ENCODE peak calls at places on chromosomes 3 and 15, in seven cellular contexts. G is left lung, A is mesothelial cell of epicardium, Q is body of pancreas, D is AG20443, K is posterior vena cava, H is HL-60. O is an unnamed sample.

GRCh38 chr3:17846466-17846865 is 104.0 kb upstream of the TBC1D5 start:
- DNase-seq in A (no peak), Q (no peak), K (no peak), H (no peak), G (no peak), D (peak; percentile 74), O (no peak)

GRCh38 chr3:115658337-115659181 is 35.2 kb downstream of the GAP43 start:
- DNase-seq in K (peak; percentile 93), Q (peak; percentile 72), G (peak; percentile 91), D (peak; percentile 95), H (peak; percentile 7), A (peak; percentile 77), O (peak; percentile 63)

GRCh38 chr3:192957441-192957951 is 39.8 kb upstream of the MB21D2 start:
- DNase-seq in A (no peak), H (peak; percentile 92), G (no peak), Q (peak; percentile 16), D (peak; percentile 82), K (peak; percentile 85), O (peak; percentile 2)

GRCh38 chr15:85874236-85874635 is 79.5 kb upstream of the KLHL25 start:
- DNase-seq in G (no peak), D (no peak), K (no peak), H (no peak), Q (no peak), A (no peak), O (no peak)

GRCh38 chr3:71097557-71097956 is 486.0 kb downstream of the FOXP1 start:
- DNase-seq in D (no peak), A (no peak), K (no peak), H (no peak), Q (no peak), G (no peak), O (no peak)

GRCh38 chr3:71710906-71711494 is 14.2 kb downstream of the EIF4E3 start:
- DNase-seq in K (no peak), A (no peak), Q (no peak), D (peak; percentile 79), H (no peak), G (no peak), O (peak; percentile 63)

GRCh38 chr3:49217688-49218470 is 46.5 kb downstream of the KLHDC8B start:
- DNase-seq in Q (peak; percentile 52), K (no peak), A (no peak), D (no peak), G (no peak), H (no peak), O (no peak)

GRCh38 chr15:74335396-74335795 is 32.0 kb downstream of the CYP11A1 start:
- DNase-seq in K (peak; percentile 60), A (no peak), Q (no peak), D (no peak), G (no peak), H (no peak), O (no peak)

GRCh38 chr3:30292192-30292893 is 314.1 kb upstream of the TGFBR2 start:
- DNase-seq in A (no peak), D (no peak), K (no peak), G (no peak), Q (no peak), H (no peak), O (no peak)

GRCh38 chr3:98322686-98323085 is 31.0 kb upstream of the OR5K4 start:
- DNase-seq in K (no peak), A (no peak), H (no peak), G (no peak), D (no peak), Q (no peak), O (no peak)

GRCh38 chr3:187773963-187774789 is 28.9 kb upstream of the BCL6 start:
- DNase-seq in D (no peak), K (no peak), A (no peak), H (peak; percentile 50), G (no peak), Q (peak; percentile 22), O (no peak)

GRCh38 chr3:140022061-140022781 is 87.2 kb downstream of the CLSTN2 start:
- DNase-seq in H (no peak), K (no peak), Q (peak; percentile 31), G (no peak), D (no peak), A (no peak), O (no peak)

GRCh38 chr3:79765854-79766253 is 1.9 kb downstream of the ROBO1 start:
- DNase-seq in G (no peak), D (no peak), H (no peak), A (no peak), Q (no peak), K (no peak), O (no peak)

GRCh38 chr3:50138266-50139230 is 16.6 kb upstream of the SEMA3F start:
- DNase-seq in H (no peak), D (peak; percentile 32), K (no peak), Q (no peak), G (no peak), A (no peak), O (no peak)

GRCh38 chr3:46997453-46998091 is 18.1 kb downstream of the NBEAL2 start:
- DNase-seq in G (peak; percentile 63), D (no peak), H (no peak), Q (no peak), A (no peak), K (peak; percentile 75), O (no peak)

GRCh38 chr3:139629033-139629432 is 48.7 kb downstream of the NMNAT3 start:
- DNase-seq in H (peak; percentile 6), K (no peak), D (no peak), G (no peak), A (no peak), Q (peak; percentile 22), O (peak; percentile 24)

GRCh38 chr15:22888120-22888859 is 49.8 kb downstream of the NIPA2 start:
- DNase-seq in D (peak; percentile 94), H (no peak), A (no peak), G (no peak), K (peak; percentile 53), Q (no peak), O (peak; percentile 14)

GRCh38 chr3:58237238-58237939 is at the start of gene ABHD6:
- DNase-seq in H (peak; percentile 36), G (peak; percentile 93), D (peak; percentile 95), K (peak; percentile 93), Q (peak; percentile 78), A (peak; percentile 85), O (peak; percentile 76)

GRCh38 chr3:77247817-77248216 is 207.9 kb downstream of the ROBO2 start:
- DNase-seq in Q (no peak), G (no peak), K (no peak), A (no peak), D (no peak), H (no peak), O (no peak)

GRCh38 chr3:193872265-193872753 is 263.6 kb upstream of the HES1 start:
- DNase-seq in H (no peak), K (no peak), D (peak; percentile 70), Q (peak; percentile 89), A (no peak), G (no peak), O (peak; percentile 98)

GRCh38 chr15:67085818-67086649 is 20.6 kb downstream of the SMAD3 start:
- DNase-seq in A (no peak), G (no peak), K (no peak), D (peak; percentile 80), H (peak; percentile 89), Q (peak; percentile 40), O (no peak)

GRCh38 chr3:126742057-126742456 is 38.0 kb downstream of the CHCHD6 start:
- DNase-seq in Q (no peak), A (no peak), H (no peak), D (no peak), G (no peak), K (peak; percentile 47), O (no peak)

GRCh38 chr3:12286927-12287726 is 1.7 kb upstream of the PPARG start:
- DNase-seq in G (peak; percentile 82), H (no peak), A (peak; percentile 51), Q (peak; percentile 15), D (peak; percentile 17), K (no peak), O (peak; percentile 41)

GRCh38 chr3:143595456-143596077 is 252.7 kb downstream of the SLC9A9 start:
- DNase-seq in G (no peak), A (no peak), Q (no peak), K (no peak), H (no peak), D (no peak), O (no peak)

GRCh38 chr3:184237772-184238171 is 8.4 kb downstream of the VWA5B2 start:
- DNase-seq in Q (no peak), D (no peak), H (no peak), G (no peak), K (no peak), A (no peak), O (no peak)

GRCh38 chr3:160159346-160159745 is 65.9 kb upstream of the C3orf80 start:
- DNase-seq in K (no peak), D (no peak), A (no peak), Q (no peak), H (no peak), G (no peak), O (no peak)

GRCh38 chr15:89110060-89110459 is 21.8 kb downstream of the ABHD2 start:
- DNase-seq in A (no peak), G (no peak), K (no peak), H (no peak), Q (no peak), D (no peak), O (no peak)

GRCh38 chr15:52113708-52114107 is 1.1 kb upstream of the BCL2L10 start:
- DNase-seq in H (no peak), K (no peak), A (no peak), D (no peak), Q (no peak), G (no peak), O (no peak)

GRCh38 chr15:53872410-53872809 is 105.8 kb upstream of the UNC13C start:
- DNase-seq in G (no peak), A (no peak), D (no peak), Q (no peak), H (no peak), K (no peak), O (no peak)

GRCh38 chr3:170476291-170476690 is 57.6 kb downstream of the CLDN11 start:
- DNase-seq in H (no peak), A (no peak), G (no peak), K (no peak), Q (no peak), D (no peak), O (peak; percentile 45)

GRCh38 chr15:61421938-61422337 is 192.8 kb upstream of the RORA start:
- DNase-seq in G (no peak), D (no peak), Q (no peak), H (no peak), A (no peak), K (no peak), O (no peak)

GRCh38 chr3:154195620-154196366 is 74.6 kb downstream of the ARHGEF26 start:
- DNase-seq in Q (no peak), A (no peak), H (no peak), D (no peak), G (no peak), K (no peak), O (no peak)

GRCh38 chr15:80777137-80777536 is 2.0 kb upstream of the CEMIP start:
- DNase-seq in H (no peak), A (no peak), G (no peak), Q (no peak), D (peak; percentile 84), K (peak; percentile 81), O (no peak)

GRCh38 chr15:62464705-62465104 is 299.6 kb upstream of the C2CD4B start:
- DNase-seq in A (no peak), H (no peak), G (no peak), K (no peak), Q (no peak), D (peak; percentile 72), O (no peak)

GRCh38 chr3:142165194-142165593 is 15.8 kb upstream of the TFDP2 start:
- DNase-seq in H (no peak), K (no peak), Q (no peak), G (no peak), A (no peak), D (no peak), O (no peak)

GRCh38 chr3:127457746-127458145 is 132.8 kb downstream of the TPRA1 start:
- DNase-seq in Q (peak; percentile 5), H (no peak), D (no peak), A (no peak), K (peak; percentile 56), G (no peak), O (no peak)

GRCh38 chr3:9398715-9399708 is 1.6 kb downstream of the SETD5 start:
- DNase-seq in Q (peak; percentile 18), H (no peak), A (no peak), K (no peak), D (no peak), G (no peak), O (peak; percentile 31)

GRCh38 chr3:43856761-43857160 is 166.0 kb downstream of the ABHD5 start:
- DNase-seq in Q (no peak), G (no peak), D (no peak), K (no peak), A (no peak), H (no peak), O (no peak)